ENCODE peak calls at places on chromosomes 11 and 22, in seven cellular contexts. One of them, this sample, is unnamed.
A peak's percentile ranks its signal among the peaks of the same experiment; 100 is the strongest.

GRCh38 chr11:71240061-71240690 is 12.2 kb downstream of the SHANK2 start:
- DNase-seq in activated T-cell treated with anti-CD3 and anti-CD28 coated beads for 48 hours: no peak
- DNase-seq in RPMI7951: no peak
- DNase-seq in endothelial cell: no peak
- DNase-seq in GM18507: no peak
- DNase-seq in NCI-H1694: no peak
- DNase-seq in IMR-90: no peak
- DNase-seq in this sample: no peak

GRCh38 chr11:76266269-76266668 is 60.0 kb upstream of the WNT11 start:
- DNase-seq in activated T-cell treated with anti-CD3 and anti-CD28 coated beads for 48 hours: no peak
- DNase-seq in RPMI7951: peak; percentile 73
- DNase-seq in endothelial cell: no peak
- DNase-seq in GM18507: no peak
- DNase-seq in NCI-H1694: no peak
- DNase-seq in IMR-90: peak; percentile 79
- DNase-seq in this sample: peak; percentile 56

GRCh38 chr22:37549704-37550059 is 10.6 kb upstream of the CDC42EP1 start:
- DNase-seq in activated T-cell treated with anti-CD3 and anti-CD28 coated beads for 48 hours: no peak
- DNase-seq in RPMI7951: peak; percentile 73
- DNase-seq in endothelial cell: no peak
- DNase-seq in GM18507: no peak
- DNase-seq in NCI-H1694: no peak
- DNase-seq in IMR-90: peak; percentile 50
- DNase-seq in this sample: no peak

GRCh38 chr11:3122775-3123201 is 42.3 kb downstream of the OSBPL5 start:
- DNase-seq in activated T-cell treated with anti-CD3 and anti-CD28 coated beads for 48 hours: no peak
- DNase-seq in RPMI7951: no peak
- DNase-seq in endothelial cell: no peak
- DNase-seq in GM18507: no peak
- DNase-seq in NCI-H1694: no peak
- DNase-seq in IMR-90: no peak
- DNase-seq in this sample: no peak

GRCh38 chr11:110337570-110338193 is 41.3 kb upstream of the RDX start:
- DNase-seq in activated T-cell treated with anti-CD3 and anti-CD28 coated beads for 48 hours: no peak
- DNase-seq in RPMI7951: peak; percentile 79
- DNase-seq in endothelial cell: no peak
- DNase-seq in GM18507: no peak
- DNase-seq in NCI-H1694: no peak
- DNase-seq in IMR-90: peak; percentile 52
- DNase-seq in this sample: no peak

GRCh38 chr11:72114570-72114969 is 2.1 kb upstream of the ANAPC15 start:
- DNase-seq in activated T-cell treated with anti-CD3 and anti-CD28 coated beads for 48 hours: no peak
- DNase-seq in RPMI7951: no peak
- DNase-seq in endothelial cell: no peak
- DNase-seq in GM18507: no peak
- DNase-seq in NCI-H1694: no peak
- DNase-seq in IMR-90: peak; percentile 28
- DNase-seq in this sample: no peak

GRCh38 chr11:120091701-120092100 is 46.2 kb downstream of the TRIM29 start:
- DNase-seq in activated T-cell treated with anti-CD3 and anti-CD28 coated beads for 48 hours: no peak
- DNase-seq in RPMI7951: no peak
- DNase-seq in endothelial cell: no peak
- DNase-seq in GM18507: no peak
- DNase-seq in NCI-H1694: no peak
- DNase-seq in IMR-90: no peak
- DNase-seq in this sample: no peak

GRCh38 chr11:44066732-44067131 is 662 bp downstream of the ACCS start:
- DNase-seq in activated T-cell treated with anti-CD3 and anti-CD28 coated beads for 48 hours: no peak
- DNase-seq in RPMI7951: peak; percentile 69
- DNase-seq in endothelial cell: no peak
- DNase-seq in GM18507: no peak
- DNase-seq in NCI-H1694: no peak
- DNase-seq in IMR-90: peak; percentile 69
- DNase-seq in this sample: peak; percentile 38

GRCh38 chr11:62392944-62393628 is 25.7 kb upstream of the SCGB1A1 start:
- DNase-seq in activated T-cell treated with anti-CD3 and anti-CD28 coated beads for 48 hours: no peak
- DNase-seq in RPMI7951: peak; percentile 13
- DNase-seq in endothelial cell: no peak
- DNase-seq in GM18507: no peak
- DNase-seq in NCI-H1694: no peak
- DNase-seq in IMR-90: no peak
- DNase-seq in this sample: no peak

GRCh38 chr11:46747150-46747549 is 28.1 kb downstream of the F2 start:
- DNase-seq in activated T-cell treated with anti-CD3 and anti-CD28 coated beads for 48 hours: no peak
- DNase-seq in RPMI7951: no peak
- DNase-seq in endothelial cell: no peak
- DNase-seq in GM18507: no peak
- DNase-seq in NCI-H1694: no peak
- DNase-seq in IMR-90: no peak
- DNase-seq in this sample: no peak

GRCh38 chr11:16925495-16926065 is 88.6 kb downstream of the PLEKHA7 start:
- DNase-seq in activated T-cell treated with anti-CD3 and anti-CD28 coated beads for 48 hours: no peak
- DNase-seq in RPMI7951: no peak
- DNase-seq in endothelial cell: peak; percentile 52
- DNase-seq in GM18507: no peak
- DNase-seq in NCI-H1694: no peak
- DNase-seq in IMR-90: no peak
- DNase-seq in this sample: no peak

GRCh38 chr11:15565846-15566245 is 451.1 kb downstream of the INSC start:
- DNase-seq in activated T-cell treated with anti-CD3 and anti-CD28 coated beads for 48 hours: no peak
- DNase-seq in RPMI7951: no peak
- DNase-seq in endothelial cell: no peak
- DNase-seq in GM18507: no peak
- DNase-seq in NCI-H1694: no peak
- DNase-seq in IMR-90: no peak
- DNase-seq in this sample: no peak

GRCh38 chr11:92782806-92783205 is 186.6 kb upstream of the MTNR1B start:
- DNase-seq in activated T-cell treated with anti-CD3 and anti-CD28 coated beads for 48 hours: no peak
- DNase-seq in RPMI7951: no peak
- DNase-seq in endothelial cell: no peak
- DNase-seq in GM18507: no peak
- DNase-seq in NCI-H1694: no peak
- DNase-seq in IMR-90: no peak
- DNase-seq in this sample: no peak

GRCh38 chr22:46829140-46829891 is 66.9 kb downstream of the TBC1D22A start:
- DNase-seq in activated T-cell treated with anti-CD3 and anti-CD28 coated beads for 48 hours: no peak
- DNase-seq in RPMI7951: peak; percentile 90
- DNase-seq in endothelial cell: no peak
- DNase-seq in GM18507: no peak
- DNase-seq in NCI-H1694: no peak
- DNase-seq in IMR-90: peak; percentile 94
- DNase-seq in this sample: peak; percentile 85

GRCh38 chr11:8717876-8718753 is 35.5 kb downstream of the RPL27A start:
- DNase-seq in activated T-cell treated with anti-CD3 and anti-CD28 coated beads for 48 hours: no peak
- DNase-seq in RPMI7951: peak; percentile 85
- DNase-seq in endothelial cell: no peak
- DNase-seq in GM18507: no peak
- DNase-seq in NCI-H1694: no peak
- DNase-seq in IMR-90: peak; percentile 97
- DNase-seq in this sample: no peak

GRCh38 chr11:109986488-109986887 is 106.7 kb upstream of the ZC3H12C start:
- DNase-seq in activated T-cell treated with anti-CD3 and anti-CD28 coated beads for 48 hours: no peak
- DNase-seq in RPMI7951: no peak
- DNase-seq in endothelial cell: no peak
- DNase-seq in GM18507: no peak
- DNase-seq in NCI-H1694: no peak
- DNase-seq in IMR-90: no peak
- DNase-seq in this sample: no peak

GRCh38 chr11:93487032-93487483 is 56.1 kb downstream of the SMCO4 start:
- DNase-seq in activated T-cell treated with anti-CD3 and anti-CD28 coated beads for 48 hours: no peak
- DNase-seq in RPMI7951: no peak
- DNase-seq in endothelial cell: no peak
- DNase-seq in GM18507: no peak
- DNase-seq in NCI-H1694: no peak
- DNase-seq in IMR-90: no peak
- DNase-seq in this sample: no peak

GRCh38 chr11:128210148-128210940 is 377.0 kb downstream of the ETS1 start:
- DNase-seq in activated T-cell treated with anti-CD3 and anti-CD28 coated beads for 48 hours: no peak
- DNase-seq in RPMI7951: peak; percentile 99
- DNase-seq in endothelial cell: no peak
- DNase-seq in GM18507: no peak
- DNase-seq in NCI-H1694: no peak
- DNase-seq in IMR-90: peak; percentile 94
- DNase-seq in this sample: peak; percentile 93

GRCh38 chr22:24051028-24051427 is 39.9 kb downstream of the CABIN1 start:
- DNase-seq in activated T-cell treated with anti-CD3 and anti-CD28 coated beads for 48 hours: no peak
- DNase-seq in RPMI7951: no peak
- DNase-seq in endothelial cell: no peak
- DNase-seq in GM18507: no peak
- DNase-seq in NCI-H1694: no peak
- DNase-seq in IMR-90: no peak
- DNase-seq in this sample: no peak

GRCh38 chr22:42324991-42325710 is 54.7 kb upstream of the TCF20 start:
- DNase-seq in activated T-cell treated with anti-CD3 and anti-CD28 coated beads for 48 hours: no peak
- DNase-seq in RPMI7951: no peak
- DNase-seq in endothelial cell: no peak
- DNase-seq in GM18507: no peak
- DNase-seq in NCI-H1694: no peak
- DNase-seq in IMR-90: no peak
- DNase-seq in this sample: no peak

GRCh38 chr11:67545280-67545679 is 22.0 kb upstream of the CABP2 start:
- DNase-seq in activated T-cell treated with anti-CD3 and anti-CD28 coated beads for 48 hours: no peak
- DNase-seq in RPMI7951: no peak
- DNase-seq in endothelial cell: no peak
- DNase-seq in GM18507: no peak
- DNase-seq in NCI-H1694: no peak
- DNase-seq in IMR-90: no peak
- DNase-seq in this sample: no peak

GRCh38 chr11:116703421-116703820 is 69.4 kb downstream of the BUD13 start:
- DNase-seq in activated T-cell treated with anti-CD3 and anti-CD28 coated beads for 48 hours: no peak
- DNase-seq in RPMI7951: no peak
- DNase-seq in endothelial cell: no peak
- DNase-seq in GM18507: no peak
- DNase-seq in NCI-H1694: no peak
- DNase-seq in IMR-90: no peak
- DNase-seq in this sample: no peak

GRCh38 chr11:122642971-122643370 is 12.6 kb upstream of the UBASH3B start:
- DNase-seq in activated T-cell treated with anti-CD3 and anti-CD28 coated beads for 48 hours: no peak
- DNase-seq in RPMI7951: peak; percentile 55
- DNase-seq in endothelial cell: no peak
- DNase-seq in GM18507: no peak
- DNase-seq in NCI-H1694: no peak
- DNase-seq in IMR-90: peak; percentile 57
- DNase-seq in this sample: no peak

GRCh38 chr22:37198290-37199102 is 10.4 kb upstream of the C1QTNF6 start:
- DNase-seq in activated T-cell treated with anti-CD3 and anti-CD28 coated beads for 48 hours: peak; percentile 92
- DNase-seq in RPMI7951: peak; percentile 69
- DNase-seq in endothelial cell: peak; percentile 91
- DNase-seq in GM18507: peak; percentile 67
- DNase-seq in NCI-H1694: peak; percentile 68
- DNase-seq in IMR-90: peak; percentile 58
- DNase-seq in this sample: no peak

GRCh38 chr11:2812371-2812991 is 73.1 kb downstream of the CDKN1C start:
- DNase-seq in activated T-cell treated with anti-CD3 and anti-CD28 coated beads for 48 hours: no peak
- DNase-seq in RPMI7951: no peak
- DNase-seq in endothelial cell: no peak
- DNase-seq in GM18507: no peak
- DNase-seq in NCI-H1694: no peak
- DNase-seq in IMR-90: no peak
- DNase-seq in this sample: no peak

GRCh38 chr11:12961615-12962014 is 47.5 kb upstream of the RASSF10 start:
- DNase-seq in activated T-cell treated with anti-CD3 and anti-CD28 coated beads for 48 hours: no peak
- DNase-seq in RPMI7951: peak; percentile 24
- DNase-seq in endothelial cell: no peak
- DNase-seq in GM18507: no peak
- DNase-seq in NCI-H1694: no peak
- DNase-seq in IMR-90: peak; percentile 19
- DNase-seq in this sample: peak; percentile 3